ENCODE peak calls at places on chromosomes 16 and 17, in four cellular contexts. Y is SK-N-DZ, H is RPMI7951, F is nephron progenitor cell. P is an unnamed sample.

GRCh38 chr16:66923247-66923851 is 2.0 kb downstream of the RRAD start:
- DNase-seq in Y (no peak), H (peak; percentile 73), F (no peak), P (peak; percentile 96)

GRCh38 chr17:67156269-67157199 is 88.5 kb downstream of the HELZ start:
- DNase-seq in Y (no peak), H (peak; percentile 14), F (no peak), P (no peak)

GRCh38 chr16:84254080-84254479 is 14.3 kb upstream of the KCNG4 start:
- DNase-seq in Y (no peak), H (no peak), F (no peak), P (no peak)

GRCh38 chr16:86018487-86018886 is 119.5 kb downstream of the IRF8 start:
- DNase-seq in Y (no peak), H (peak; percentile 45), F (peak; percentile 46), P (peak; percentile 40)

GRCh38 chr17:32684087-32684828 is 192.7 kb downstream of the MYO1D start:
- DNase-seq in Y (no peak), H (no peak), F (no peak), P (no peak)

GRCh38 chr16:5490499-5490898 is 392.9 kb upstream of the EEF2KMT start:
- DNase-seq in Y (peak; percentile 77), H (no peak), F (peak; percentile 83), P (no peak)

GRCh38 chr17:6670571-6670970 is 19.0 kb downstream of the C17orf100 start:
- DNase-seq in Y (no peak), H (no peak), F (no peak), P (no peak)

GRCh38 chr17:65018612-65019290 is 37.8 kb downstream of the GNA13 start:
- DNase-seq in Y (no peak), H (no peak), F (no peak), P (no peak)

GRCh38 chr17:82351713-82352488 is 7.1 kb upstream of the TEX19 start:
- DNase-seq in Y (peak; percentile 94), H (peak; percentile 74), F (peak; percentile 88), P (peak; percentile 94)

GRCh38 chr17:33457477-33457876 is 164.4 kb upstream of the ASIC2 start:
- DNase-seq in Y (no peak), H (no peak), F (no peak), P (no peak)

GRCh38 chr17:78426293-78426879 is 47.9 kb downstream of the PGS1 start:
- DNase-seq in Y (no peak), H (no peak), F (no peak), P (no peak)

GRCh38 chr17:74241434-74241833 is 28.1 kb downstream of the TTYH2 start:
- DNase-seq in Y (no peak), H (no peak), F (no peak), P (no peak)

GRCh38 chr17:30519707-30520106 is 42.5 kb downstream of the GOSR1 start:
- DNase-seq in Y (no peak), H (peak; percentile 90), F (no peak), P (peak; percentile 71)

GRCh38 chr16:35754391-35755369 is 2295.3 kb downstream of the TP53TG3F start:
- DNase-seq in Y (no peak), H (no peak), F (no peak), P (no peak)

GRCh38 chr16:85707528-85708095 is 18.9 kb upstream of the GINS2 start:
- DNase-seq in Y (no peak), H (no peak), F (no peak), P (no peak)

GRCh38 chr17:80800775-80801391 is 190.8 kb upstream of the CHMP6 start:
- DNase-seq in Y (no peak), H (no peak), F (no peak), P (no peak)

GRCh38 chr17:43905985-43906852 is 1.1 kb downstream of the MPP2 start:
- DNase-seq in Y (peak; percentile 75), H (peak; percentile 40), F (peak; percentile 75), P (peak; percentile 66)

GRCh38 chr16:78984887-78985464 is 615.6 kb downstream of the MAF start:
- DNase-seq in Y (peak; percentile 80), H (no peak), F (peak; percentile 16), P (no peak)

GRCh38 chr17:32310927-32311568 is 30.9 kb downstream of the C17orf75 start:
- DNase-seq in Y (peak; percentile 92), H (no peak), F (no peak), P (peak; percentile 35)

GRCh38 chr17:61755668-61756067 is 107.7 kb downstream of the BRIP1 start:
- DNase-seq in Y (no peak), H (no peak), F (no peak), P (no peak)

GRCh38 chr17:34487616-34488015 is 91.8 kb upstream of the TMEM132E start:
- DNase-seq in Y (peak; percentile 9), H (no peak), F (peak; percentile 29), P (no peak)

P was measured in hepatic stellate cell.